ENCODE peak calls at places on chromosomes 11 and 22, in nine cellular contexts. S, T, C, H, G, P, M, D and X are unnamed samples. For H3K4me1, the result is how much of the 10 kb centered on the place peaks cover.

GRCh38 chr22:37229805-37230672 is 14.0 kb downstream of the RAC2 start:
- DNase-seq in S (peak), T (peak), C (no peak), H (peak), G (peak), P (no peak), M (peak), D (peak), X (peak)

GRCh38 chr11:11065396-11065795 is 207.5 kb upstream of the ZBED5 start:
- DNase-seq in S (no peak), T (no peak), C (no peak), H (no peak), G (no peak), P (no peak), M (no peak), D (no peak), X (no peak)

GRCh38 chr11:3642071-3642951 is 519 bp upstream of the ART5 start:
- DNase-seq in S (peak), T (peak), C (peak), H (peak), G (peak), P (peak), M (peak), D (peak), X (peak)

GRCh38 chr22:46187862-46188261 is 37.5 kb downstream of the PPARA start:
- DNase-seq in S (no peak), T (no peak), C (peak), H (no peak), G (no peak), P (no peak), M (peak), D (no peak), X (no peak)

GRCh38 chr11:34631737-34632104 is 10.8 kb downstream of the EHF start:
- DNase-seq in S (no peak), T (no peak), C (no peak), H (no peak), G (peak), P (peak), M (peak), D (peak), X (no peak)

GRCh38 chr22:31830721-31831070 is 76.9 kb downstream of the DEPDC5 start:
- DNase-seq in S (no peak), T (no peak), C (no peak), H (no peak), G (no peak), P (no peak), M (peak), D (no peak), X (no peak)

GRCh38 chr11:77400306-77400705 is 73.6 kb downstream of the PAK1 start:
- DNase-seq in S (no peak), T (no peak), C (no peak), H (no peak), G (no peak), P (no peak), M (no peak), D (no peak), X (no peak)

GRCh38 chr11:70751142-70751734 is 352.9 kb downstream of the CTTN start:
- DNase-seq in S (no peak), T (no peak), C (no peak), H (no peak), G (no peak), P (no peak), M (no peak), D (no peak), X (no peak)

GRCh38 chr11:35579557-35580396 is 38.5 kb upstream of the FJX1 start:
- DNase-seq in S (no peak), T (no peak), C (peak), H (peak), G (no peak), P (no peak), M (peak), D (no peak), X (no peak)

GRCh38 chr22:41290262-41291221 is 4.6 kb upstream of the RANGAP1 start:
- DNase-seq in S (no peak), T (no peak), C (peak), H (peak), G (no peak), P (peak), M (peak), D (no peak), X (no peak)

GRCh38 chr22:21961886-21962654 is 9.4 kb upstream of the PPM1F start:
- DNase-seq in S (no peak), T (no peak), C (no peak), H (peak), G (no peak), P (peak), M (peak), D (peak), X (no peak)

GRCh38 chr11:35971841-35972422 is 28.1 kb downstream of the LDLRAD3 start:
- DNase-seq in S (no peak), T (no peak), C (no peak), H (no peak), G (no peak), P (no peak), M (no peak), D (no peak), X (no peak)

GRCh38 chr11:8831861-8832260 is 79.1 kb upstream of the AKIP1 start:
- DNase-seq in S (no peak), T (no peak), C (no peak), H (no peak), G (no peak), P (no peak), M (no peak), D (no peak), X (no peak)

GRCh38 chr11:128509990-128510389 is 77.4 kb downstream of the ETS1 start:
- DNase-seq in S (no peak), T (no peak), C (no peak), H (peak), G (no peak), P (no peak), M (no peak), D (no peak), X (no peak)
- H3K4me1 ChIP-seq in S (half or more), T (half or more), C (under half), H (under half), G (under half), P (under half), M (under half), D (half or more), X (under half)

GRCh38 chr11:118689852-118690552 is 10.6 kb upstream of the TREH start:
- DNase-seq in S (peak), T (peak), C (peak), H (peak), G (peak), P (peak), M (peak), D (peak), X (peak)

GRCh38 chr11:118691926-118692830 is 12.7 kb upstream of the TREH start:
- DNase-seq in S (no peak), T (peak), C (peak), H (peak), G (no peak), P (no peak), M (peak), D (no peak), X (peak)

GRCh38 chr11:118689503-118689851 is 10.0 kb upstream of the TREH start:
- DNase-seq in S (no peak), T (no peak), C (no peak), H (no peak), G (no peak), P (no peak), M (no peak), D (no peak), X (peak)

GRCh38 chr11:118688851-118689502 is 9.5 kb upstream of the TREH start:
- DNase-seq in S (no peak), T (peak), C (no peak), H (no peak), G (no peak), P (no peak), M (peak), D (no peak), X (peak)

DNA sequence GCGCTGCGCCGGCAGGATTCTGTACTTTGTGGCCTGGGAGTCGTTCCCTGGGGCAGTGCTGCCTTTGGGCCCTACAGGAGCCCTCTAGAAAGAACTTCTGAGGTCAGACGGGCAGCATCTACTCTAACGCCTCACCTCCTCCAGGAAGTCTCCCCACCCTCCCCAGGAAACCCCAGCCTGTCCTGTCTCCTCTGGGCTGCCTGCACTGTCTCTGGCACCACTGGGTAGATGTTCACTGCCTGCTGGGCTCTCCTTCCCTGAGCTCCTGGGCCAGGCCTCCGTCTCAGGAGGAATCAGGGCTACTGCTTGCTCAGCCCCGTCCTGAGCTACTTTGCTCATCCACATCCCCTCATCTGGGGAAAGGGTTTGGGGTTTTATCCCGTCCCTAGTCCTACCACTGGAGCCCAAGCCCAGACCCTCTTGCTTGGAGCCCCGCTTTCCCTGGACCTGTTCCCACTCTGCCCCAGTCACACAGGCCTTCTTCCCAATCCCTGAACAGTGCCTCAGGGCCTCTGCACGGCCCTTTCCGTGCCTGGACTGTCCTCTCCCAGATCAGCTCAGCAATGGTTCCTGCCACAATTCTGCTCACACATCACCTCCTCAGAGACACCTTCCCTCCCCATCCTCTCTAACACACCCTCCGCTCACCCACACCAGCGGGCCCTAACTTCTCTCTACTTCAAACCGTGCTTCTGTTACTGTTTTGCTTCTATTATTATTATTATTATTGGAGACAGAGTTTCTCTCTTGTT is 11.3 kb upstream of the TREH start:
- DNase-seq in S (no peak), T (peak), C (no peak), H (no peak), G (no peak), P (no peak), M (peak), D (no peak), X (no peak)
- H3K27ac ChIP-seq in S (peak), T (no peak), C (no peak), H (no peak), G (no peak), P (peak), M (no peak), D (peak), X (no peak)

DNA sequence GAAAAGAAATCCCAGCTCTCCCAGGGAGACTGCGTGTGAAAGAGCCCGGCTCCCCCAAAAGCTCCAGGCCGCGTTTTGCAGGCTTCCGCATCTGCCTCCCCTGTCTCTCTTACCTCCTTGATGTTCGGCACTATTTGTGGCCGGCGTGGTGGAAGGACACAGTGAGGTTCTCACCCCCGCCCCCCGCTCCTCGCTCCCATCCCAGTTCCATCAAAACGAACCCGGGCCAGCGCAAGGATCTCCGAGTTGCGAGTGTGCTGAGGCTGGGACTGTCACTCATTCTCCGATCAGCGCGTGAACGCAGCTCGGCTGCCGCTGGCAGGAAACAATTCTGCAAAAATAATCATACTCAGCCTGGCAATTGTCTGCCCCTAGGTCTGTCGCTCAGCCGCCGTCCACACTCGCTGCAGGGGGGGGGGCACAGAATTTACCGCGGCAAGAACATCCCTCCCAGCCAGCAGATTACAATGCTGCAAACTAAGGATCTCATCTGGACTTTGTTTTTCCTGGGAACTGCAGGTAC is at the start of gene NCAM1:
- DNase-seq in S (peak), T (peak), C (peak), H (peak), G (peak), P (peak), M (peak), D (peak), X (peak)
- H3K4me3 ChIP-seq in S (peak), T (peak), C (peak), H (peak), G (peak), P (peak), M (peak), D (peak), X (peak)

GRCh38 chr11:2576536-2576935 is 123.3 kb downstream of the KCNQ1OT1 start:
- DNase-seq in S (no peak), T (peak), C (no peak), H (no peak), G (peak), P (peak), M (no peak), D (peak), X (peak)

GRCh38 chr11:2574043-2574552 is 125.7 kb downstream of the KCNQ1OT1 start:
- DNase-seq in S (peak), T (peak), C (no peak), H (no peak), G (peak), P (peak), M (no peak), D (no peak), X (peak)

GRCh38 chr11:2574553-2575535 is 125.0 kb downstream of the KCNQ1OT1 start:
- DNase-seq in S (no peak), T (peak), C (no peak), H (no peak), G (peak), P (peak), M (no peak), D (no peak), X (peak)

GRCh38 chr11:2576116-2576515 is 123.7 kb downstream of the KCNQ1OT1 start:
- DNase-seq in S (no peak), T (peak), C (no peak), H (no peak), G (peak), P (peak), M (no peak), D (peak), X (peak)

DNA sequence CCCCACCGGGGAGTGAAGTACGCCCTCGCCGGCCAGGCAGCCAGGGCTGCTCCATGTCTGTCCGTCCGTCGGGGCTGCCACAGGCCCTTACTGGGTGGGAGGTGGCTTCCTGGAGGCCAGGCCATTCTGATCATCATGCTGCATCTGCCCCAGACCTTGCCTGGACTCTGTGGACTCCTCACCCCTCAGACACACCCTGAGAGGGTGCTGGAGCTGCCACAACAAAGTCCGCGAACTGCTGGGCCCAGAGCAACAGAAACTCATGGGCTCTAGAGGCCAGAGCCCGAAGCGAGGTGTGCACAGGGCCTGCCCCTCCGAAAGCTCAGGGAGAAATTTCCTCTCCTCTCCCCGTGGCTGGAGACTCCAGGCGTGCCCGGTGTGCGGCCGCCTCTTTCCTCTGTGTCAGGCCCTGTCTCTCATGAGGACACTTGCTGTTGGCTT is 124.2 kb downstream of the KCNQ1OT1 start:
- DNase-seq in S (peak), T (peak), C (no peak), H (no peak), G (peak), P (peak), M (no peak), D (no peak), X (peak)
- H3K4me1 ChIP-seq in S (under half), T (under half), C (under half), H (under half), G (under half), P (under half), M (under half), D (under half), X (under half)

GRCh38 chr11:121458551-121458950 is 5.8 kb upstream of the SORL1-AS1 start:
- DNase-seq in S (no peak), T (no peak), C (no peak), H (no peak), G (no peak), P (no peak), M (no peak), D (no peak), X (no peak)

GRCh38 chr11:121463689-121464335 is 11.0 kb upstream of the SORL1-AS1 start:
- DNase-seq in S (no peak), T (no peak), C (no peak), H (no peak), G (no peak), P (no peak), M (no peak), D (no peak), X (no peak)

GRCh38 chr11:121461843-121462242 is 9.1 kb upstream of the SORL1-AS1 start:
- DNase-seq in S (no peak), T (no peak), C (no peak), H (no peak), G (no peak), P (no peak), M (no peak), D (no peak), X (no peak)

GRCh38 chr11:121459413-121460041 is 6.8 kb upstream of the SORL1-AS1 start:
- DNase-seq in S (no peak), T (no peak), C (no peak), H (no peak), G (peak), P (no peak), M (no peak), D (no peak), X (no peak)

DNA sequence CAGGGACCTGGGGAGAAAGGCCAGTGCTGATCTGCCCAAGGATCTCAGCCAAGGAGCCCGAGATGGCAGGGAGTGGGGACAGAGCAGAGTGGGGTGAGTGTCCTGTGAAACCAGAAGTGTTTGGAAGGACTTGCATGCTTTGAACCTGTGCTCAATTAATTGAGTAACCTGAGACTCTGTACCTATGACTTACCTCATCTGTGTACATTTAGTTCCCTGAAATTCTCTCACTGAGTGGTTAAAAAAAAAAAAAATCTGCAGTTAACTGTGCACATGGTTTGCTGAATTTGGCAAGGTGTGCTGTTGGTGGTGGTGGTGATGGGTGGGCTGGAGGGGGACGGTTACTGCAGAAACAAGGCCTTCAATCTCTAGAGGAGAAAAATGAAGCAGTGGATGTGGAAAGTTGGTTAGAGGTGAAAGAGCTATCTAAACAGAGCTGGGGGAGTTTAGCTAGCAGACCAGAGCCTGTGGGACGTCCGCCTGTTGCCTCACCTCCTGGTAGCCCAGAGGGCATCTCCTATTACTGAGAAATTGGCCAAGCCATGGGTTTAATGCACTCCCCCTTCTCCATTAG is 8.3 kb upstream of the SORL1-AS1 start:
- DNase-seq in S (no peak), T (no peak), C (no peak), H (no peak), G (peak), P (no peak), M (peak), D (no peak), X (no peak)
- H3K27ac ChIP-seq in S (no peak), T (peak), C (no peak), H (no peak), G (peak), P (peak), M (peak), D (no peak), X (no peak)